ENCODE peak calls at places on chromosomes 4 and X, in eight cellular contexts. J is endothelial cell; A is EH; V is stimulated activated CD4-positive, alpha-beta T cell treated with anti-CD3 and anti-CD28 coated beads, Interleukin-4, amount 100 ng/mL, for 4 hours; Z is T follicular helper cell; F is CD4-positive, alpha-beta T cell; L is HTR-8/SVneo; R is ELR. T is an unnamed sample.

GRCh38 chr4:119587796-119588195 is 40.8 kb downstream of the PDE5A start:
- DNase-seq in J (no peak), A (no peak), V (no peak), Z (no peak), F (no peak), L (no peak), R (no peak), T (no peak)

GRCh38 chrX:119734897-119735339 is 23.5 kb upstream of the SOWAHD start:
- DNase-seq in J (no peak), A (no peak), V (no peak), Z (no peak), F (no peak), L (no peak), R (no peak), T (no peak)

GRCh38 chrX:135112096-135112729 is 8.1 kb downstream of the ETDB start:
- DNase-seq in J (peak; percentile 51), A (peak; percentile 43), V (no peak), Z (peak; percentile 10), F (no peak), L (no peak), R (peak; percentile 39), T (peak; percentile 23)

GRCh38 chr4:125762537-125762936 is 447.8 kb downstream of the FAT4 start:
- DNase-seq in J (no peak), A (peak; percentile 1), V (no peak), Z (no peak), F (no peak), L (no peak), R (peak; percentile 17), T (no peak)

GRCh38 chr4:70722199-70722791 is 531 bp downstream of the RUFY3 start:
- DNase-seq in J (no peak), A (peak; percentile 73), V (no peak), Z (peak; percentile 31), F (peak; percentile 19), L (no peak), R (peak; percentile 73), T (no peak)

GRCh38 chrX:38770152-38770551 is 31.1 kb upstream of the MID1IP1 start:
- DNase-seq in J (no peak), A (no peak), V (no peak), Z (no peak), F (no peak), L (no peak), R (no peak), T (no peak)

GRCh38 chrX:100635040-100635439 is 1.6 kb downstream of the TSPAN6 start:
- DNase-seq in J (no peak), A (no peak), V (no peak), Z (no peak), F (no peak), L (no peak), R (no peak), T (no peak)

GRCh38 chr4:134708026-134708425 is 506.4 kb upstream of the PABPC4L start:
- DNase-seq in J (no peak), A (no peak), V (no peak), Z (no peak), F (no peak), L (no peak), R (no peak), T (no peak)

GRCh38 chrX:137194164-137194563 is 160.4 kb upstream of the GPR101 start:
- DNase-seq in J (peak; percentile 64), A (no peak), V (peak; percentile 0), Z (no peak), F (no peak), L (no peak), R (peak; percentile 10), T (no peak)

GRCh38 chr4:38310446-38311043 is 350.3 kb downstream of the PTTG2 start:
- DNase-seq in J (no peak), A (no peak), V (peak; percentile 33), Z (peak; percentile 58), F (peak; percentile 35), L (no peak), R (no peak), T (peak; percentile 46)

GRCh38 chr4:87977521-87978278 is 2.2 kb downstream of the SPP1 start:
- DNase-seq in J (no peak), A (no peak), V (no peak), Z (no peak), F (no peak), L (no peak), R (no peak), T (no peak)